ENCODE peak calls at places on chromosomes 2 and 18, in nine cellular contexts. L is GM04503; Q is heart right ventricle; V is smooth muscle cell of the brain vasculature; Z is kidney tubule cell; A is CD4-positive, alpha-beta memory T cell; Y is tibial nerve; O is epithelial cell of proximal tubule; M is EL. T is an unnamed sample.

GRCh38 chr2:233778030-233778429 is at the start of gene MROH2A:
- DNase-seq in V (no peak), Y (no peak), M (no peak), Q (no peak), Z (no peak), O (no peak), L (no peak), A (no peak), T (no peak)

GRCh38 chr2:201883559-201883958 is 77.2 kb downstream of the CDK15 start:
- DNase-seq in A (no peak), V (no peak), Y (no peak), M (no peak), O (no peak), Z (no peak), Q (peak), L (no peak), T (no peak)

GRCh38 chr2:4354678-4355077 is 651.3 kb downstream of the DCDC2C start:
- DNase-seq in A (no peak), Q (no peak), O (no peak), V (no peak), Z (peak), Y (no peak), L (no peak), M (no peak), T (peak)

GRCh38 chr18:64011513-64011912 is 41.6 kb downstream of the SERPINB8 start:
- DNase-seq in A (no peak), Z (no peak), Q (no peak), Y (no peak), M (no peak), O (no peak), L (no peak), V (no peak), T (no peak)

GRCh38 chr2:135490381-135490780 is 40.6 kb downstream of the ZRANB3 start:
- DNase-seq in M (peak), O (no peak), Q (no peak), Z (no peak), A (no peak), Y (no peak), V (no peak), L (peak), T (no peak)

GRCh38 chr2:187435756-187436155 is 12.3 kb downstream of the CALCRL start:
- DNase-seq in Y (no peak), A (no peak), Z (no peak), L (no peak), M (peak), O (no peak), Q (no peak), V (no peak), T (no peak)

GRCh38 chr18:77709107-77709506 is 459.5 kb downstream of the GALR1 start:
- DNase-seq in V (no peak), L (no peak), O (no peak), Y (no peak), Z (no peak), M (no peak), Q (no peak), A (no peak), T (no peak)

GRCh38 chr2:151260492-151261239 is 997 bp downstream of the RBM43 start:
- DNase-seq in O (no peak), A (peak), M (peak), Y (no peak), L (no peak), Z (peak), V (peak), Q (no peak), T (no peak)

GRCh38 chr2:220318037-220318436 is 690.6 kb downstream of the SLC4A3 start:
- DNase-seq in M (no peak), L (no peak), A (no peak), Y (no peak), V (no peak), Z (no peak), Q (no peak), O (no peak), T (no peak)

GRCh38 chr2:45570671-45571334 is 40.3 kb downstream of the SRBD1 start:
- DNase-seq in L (no peak), Y (no peak), M (peak), V (no peak), Q (no peak), Z (peak), O (no peak), A (no peak), T (peak)

GRCh38 chr18:2894841-2895370 is 48.1 kb downstream of the EMILIN2 start:
- DNase-seq in Z (no peak), V (no peak), O (no peak), Q (no peak), A (no peak), M (no peak), L (no peak), Y (no peak), T (no peak)

GRCh38 chr2:23381084-23381483 is 3.9 kb upstream of the KLHL29 start:
- DNase-seq in L (no peak), Z (peak), Y (no peak), A (peak), O (peak), Q (no peak), V (no peak), M (peak), T (peak)

GRCh38 chr2:231300020-231300721 is 95.3 kb upstream of the B3GNT7 start:
- DNase-seq in Q (no peak), L (no peak), V (no peak), A (no peak), Z (peak), Y (no peak), M (no peak), O (no peak), T (peak)

T was measured in HepG2.